ENCODE peak calls at places on chromosome 3, in nine cellular contexts. R, V, B, W, D, M, Z, K and E are unnamed samples.

GRCh38 chr3:53776494-53777101 is 69.6 kb downstream of the CHDH start:
- DNase-seq in D (no peak), K (no peak), Z (no peak), R (no peak), B (no peak), M (no peak), W (no peak), V (no peak), E (no peak)

GRCh38 chr3:136713961-136714514 is 38.1 kb downstream of the STAG1 start:
- DNase-seq in M (no peak), Z (no peak), W (no peak), D (no peak), V (no peak), B (no peak), R (no peak), K (no peak), E (no peak)

GRCh38 chr3:14376348-14377043 is 25.9 kb upstream of the SLC6A6 start:
- DNase-seq in W (no peak), R (no peak), V (no peak), B (no peak), M (no peak), D (no peak), Z (no peak), K (peak), E (no peak)

GRCh38 chr3:136750922-136751258 is 1.3 kb downstream of the STAG1 start:
- DNase-seq in Z (no peak), R (no peak), M (no peak), D (no peak), K (no peak), B (no peak), V (no peak), W (no peak), E (no peak)

GRCh38 chr3:66809579-66809958 is 188.5 kb upstream of the KBTBD8 start:
- DNase-seq in R (peak), B (no peak), Z (no peak), W (no peak), M (no peak), K (no peak), D (peak), V (no peak), E (no peak)

GRCh38 chr3:196287066-196287404 is 491 bp downstream of the PCYT1A start:
- DNase-seq in V (no peak), Z (peak), D (peak), W (peak), K (no peak), M (peak), R (no peak), B (peak), E (no peak)

GRCh38 chr3:148790370-148790769 is 37.2 kb upstream of the CPB1 start:
- DNase-seq in B (no peak), V (no peak), W (no peak), D (no peak), K (no peak), Z (no peak), M (no peak), R (no peak), E (no peak)

GRCh38 chr3:140219923-140220452 is 285.0 kb downstream of the CLSTN2 start:
- DNase-seq in V (no peak), B (peak), Z (no peak), D (peak), W (no peak), M (no peak), K (no peak), R (no peak), E (no peak)

GRCh38 chr3:195908439-195909293 is at the start of gene TNK2:
- DNase-seq in M (peak), K (peak), W (no peak), V (peak), Z (no peak), D (peak), B (no peak), R (no peak), E (peak)

GRCh38 chr3:56758539-56758981 is 43.2 kb downstream of the ARHGEF3 start:
- DNase-seq in R (no peak), V (no peak), B (peak), M (no peak), W (peak), D (peak), K (no peak), Z (no peak), E (no peak)

GRCh38 chr3:54999159-54999558 is 71.3 kb upstream of the LRTM1 start:
- DNase-seq in D (no peak), K (peak), W (peak), B (peak), Z (no peak), M (no peak), R (peak), V (peak), E (no peak)

GRCh38 chr3:111418388-111418787 is 123.6 kb upstream of the CD96 start:
- DNase-seq in K (no peak), M (no peak), R (no peak), W (no peak), Z (no peak), D (no peak), B (no peak), V (no peak), E (no peak)

GRCh38 chr3:165529451-165529850 is 307.8 kb downstream of the BCHE start:
- DNase-seq in D (no peak), V (no peak), W (no peak), K (no peak), R (no peak), Z (no peak), B (no peak), M (no peak), E (no peak)

GRCh38 chr3:74787008-74787407 is 172.5 kb upstream of the CNTN3 start:
- DNase-seq in Z (no peak), D (no peak), W (no peak), K (no peak), M (no peak), R (no peak), B (no peak), V (no peak), E (no peak)

GRCh38 chr3:169008772-169009358 is 654.6 kb downstream of the MECOM start:
- DNase-seq in D (no peak), W (no peak), K (no peak), V (no peak), B (no peak), Z (no peak), R (no peak), M (no peak), E (no peak)

DNA sequence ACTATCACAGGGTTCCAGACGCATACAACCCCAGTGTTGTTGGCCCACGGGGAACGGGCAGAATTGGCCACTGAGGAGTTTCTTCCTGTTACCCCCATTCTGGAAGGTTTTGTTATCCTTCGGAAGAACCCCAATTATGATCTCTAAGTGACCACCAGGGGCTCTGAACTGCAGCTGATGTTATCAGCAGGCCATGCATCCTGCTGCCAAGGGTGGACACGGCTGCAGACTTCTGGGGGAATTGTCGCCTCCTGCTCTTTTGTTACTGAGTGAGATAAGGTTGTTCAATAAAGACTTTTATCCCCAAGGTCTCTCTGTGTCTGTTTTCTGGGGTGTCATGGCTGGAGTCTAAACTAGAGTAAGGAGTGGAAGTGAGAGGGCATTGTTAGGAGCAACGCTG is 5.7 kb upstream of the EIF4G1 start:
- DNase-seq in B (no peak), K (no peak), R (no peak), D (no peak), V (no peak), Z (no peak), M (no peak), W (no peak), E (no peak)
- TF ChIP-seq CTCF in B (no peak), K (no peak), R (peak), D (no peak), V (peak), Z (no peak), M (no peak), W (no peak), E (no peak)

DNA sequence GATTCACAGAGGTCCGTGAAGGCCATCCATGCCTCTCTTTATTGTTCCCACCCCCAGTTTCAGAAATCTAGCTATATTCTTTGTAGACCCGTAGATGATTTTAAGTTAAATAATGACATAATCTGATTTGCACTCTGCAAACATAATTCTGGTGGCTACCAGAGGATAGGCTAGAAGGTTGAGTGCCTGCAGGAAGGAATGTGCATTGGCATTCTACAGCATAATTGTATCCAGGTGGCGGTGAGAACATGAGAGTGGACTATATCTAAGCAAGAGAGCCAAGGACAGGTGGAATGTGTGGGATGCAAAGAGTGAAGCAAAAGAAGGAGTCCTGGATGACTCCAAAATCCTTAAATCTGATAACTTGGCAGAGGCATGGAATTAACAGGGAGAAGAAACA is 298.5 kb upstream of the MME start:
- DNase-seq in Z (no peak), R (no peak), B (no peak), K (no peak), D (no peak), M (no peak), V (no peak), W (no peak), E (no peak)
- TF ChIP-seq CTCF in Z (no peak), R (no peak), B (no peak), K (no peak), D (no peak), M (no peak), V (peak), W (no peak), E (no peak)

GRCh38 chr3:151707216-151707615 is 26.5 kb upstream of the AADACL2 start:
- DNase-seq in W (no peak), R (no peak), V (no peak), D (no peak), Z (no peak), M (no peak), B (no peak), K (no peak), E (no peak)
- TF ChIP-seq CTCF in W (no peak), R (no peak), V (no peak), D (no peak), Z (no peak), M (no peak), B (no peak), K (no peak), E (no peak)

DNA sequence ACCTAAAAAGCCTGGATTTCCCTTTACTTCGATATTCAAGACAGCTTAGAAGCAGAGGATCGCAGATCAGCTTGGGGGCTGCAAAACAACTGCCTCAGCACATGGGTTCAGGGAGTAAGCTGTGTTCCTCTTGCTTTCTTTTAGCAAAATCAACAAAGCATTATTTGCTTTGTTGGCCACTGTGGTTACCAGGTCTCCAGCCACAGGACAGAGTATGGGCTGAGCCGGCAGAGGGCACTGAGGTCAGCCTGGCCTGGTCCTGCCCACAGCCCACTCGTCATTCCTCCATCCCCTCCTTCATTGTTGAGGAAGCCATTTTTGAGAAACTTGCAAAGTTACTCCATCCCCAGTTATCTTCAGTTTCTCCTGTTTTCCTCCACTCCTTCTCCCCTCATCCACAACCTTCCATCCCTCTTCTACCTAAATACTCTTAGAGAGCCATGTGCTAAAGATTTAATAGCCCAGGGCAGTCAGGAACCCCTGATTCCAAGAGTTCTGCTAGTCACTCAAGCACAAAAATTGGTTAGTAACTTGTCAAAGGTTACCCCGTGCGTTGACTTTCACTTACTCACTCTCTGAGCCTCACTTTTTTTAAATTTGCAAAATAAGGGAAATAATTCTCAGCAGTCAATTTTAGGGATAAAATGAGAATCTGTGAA is 60.0 kb upstream of the HES1 start:
- DNase-seq in W (no peak), R (no peak), V (no peak), B (no peak), Z (no peak), D (no peak), K (no peak), M (no peak), E (no peak)
- TF ChIP-seq CTCF in W (no peak), R (peak), V (no peak), B (no peak), Z (no peak), D (no peak), K (no peak), M (no peak), E (no peak)

GRCh38 chr3:98263944-98264343 is at the start of gene OR5H6:
- DNase-seq in D (no peak), Z (no peak), W (no peak), M (no peak), R (no peak), B (no peak), K (no peak), V (no peak), E (no peak)
- TF ChIP-seq CTCF in D (no peak), Z (no peak), W (no peak), M (no peak), R (no peak), B (no peak), K (no peak), V (no peak), E (no peak)

GRCh38 chr3:1087066-1087555 is 5.7 kb upstream of the CNTN6 start:
- DNase-seq in B (peak), D (no peak), Z (peak), M (no peak), R (no peak), W (peak), V (no peak), K (peak), E (no peak)
- TF ChIP-seq CTCF in B (peak), D (no peak), Z (peak), M (no peak), R (no peak), W (no peak), V (peak), K (peak), E (peak)

GRCh38 chr3:131892331-131892730 is 142.5 kb downstream of the CPNE4 start:
- DNase-seq in W (no peak), M (no peak), B (no peak), K (no peak), Z (no peak), R (no peak), V (no peak), D (no peak), E (no peak)
- TF ChIP-seq CTCF in W (no peak), M (no peak), B (no peak), K (peak), Z (no peak), R (no peak), V (peak), D (no peak), E (peak)

DNA sequence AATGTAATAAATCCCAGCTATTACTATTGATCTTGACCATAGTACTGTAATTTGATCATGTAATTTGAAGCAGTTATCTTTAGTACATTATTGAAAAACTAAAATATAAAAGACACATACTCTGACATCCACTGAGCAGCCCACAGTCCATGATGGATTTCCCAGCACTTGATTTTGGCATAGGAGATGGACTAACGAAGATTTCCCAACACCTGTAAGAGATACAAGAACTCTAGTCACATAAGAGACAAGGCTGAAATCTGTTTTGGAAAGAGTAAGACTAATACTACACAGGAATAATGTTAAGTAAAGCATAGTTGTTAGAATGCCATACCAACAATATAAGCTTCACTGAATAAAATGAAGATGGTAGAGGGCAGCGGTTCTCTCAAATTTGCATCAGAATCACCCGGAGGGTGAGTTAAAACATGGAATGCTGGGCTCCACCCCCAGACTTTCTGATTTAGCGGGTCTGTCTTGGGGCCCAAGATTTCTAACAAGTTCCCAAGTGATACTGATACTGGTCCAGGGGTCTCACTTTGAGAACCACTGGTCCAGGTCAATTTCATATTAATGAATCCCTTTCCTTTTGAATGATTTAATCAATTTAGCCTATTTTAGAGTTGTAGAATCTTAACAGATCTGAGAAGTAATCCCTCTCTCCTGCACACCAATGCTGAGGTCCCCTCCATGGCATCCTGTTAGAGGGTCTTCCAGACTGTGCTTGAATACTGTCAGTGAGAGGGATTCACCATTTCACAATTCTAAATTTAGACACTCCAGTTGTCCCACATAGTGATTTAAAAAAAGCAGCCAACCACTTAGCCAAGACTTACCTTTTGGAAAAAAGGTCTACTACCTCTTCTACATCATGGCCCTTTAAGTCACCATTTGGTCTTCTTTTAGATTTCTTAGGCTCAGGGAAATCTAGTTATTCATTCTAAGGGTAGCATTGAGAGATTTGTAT is 11.5 kb downstream of the RABL3 start:
- DNase-seq in Z (no peak), V (no peak), R (no peak), W (no peak), K (no peak), D (no peak), B (no peak), M (no peak), E (no peak)
- TF ChIP-seq CTCF in Z (no peak), V (no peak), R (no peak), W (no peak), K (no peak), D (no peak), B (no peak), M (no peak), E (no peak)

GRCh38 chr3:101850327-101851048 is 1.2 kb downstream of the NFKBIZ start:
- DNase-seq in V (no peak), D (peak), W (no peak), K (no peak), R (no peak), Z (no peak), M (no peak), B (peak), E (no peak)
- TF ChIP-seq CTCF in V (no peak), D (no peak), W (no peak), K (no peak), R (no peak), Z (no peak), M (no peak), B (no peak), E (no peak)

DNA sequence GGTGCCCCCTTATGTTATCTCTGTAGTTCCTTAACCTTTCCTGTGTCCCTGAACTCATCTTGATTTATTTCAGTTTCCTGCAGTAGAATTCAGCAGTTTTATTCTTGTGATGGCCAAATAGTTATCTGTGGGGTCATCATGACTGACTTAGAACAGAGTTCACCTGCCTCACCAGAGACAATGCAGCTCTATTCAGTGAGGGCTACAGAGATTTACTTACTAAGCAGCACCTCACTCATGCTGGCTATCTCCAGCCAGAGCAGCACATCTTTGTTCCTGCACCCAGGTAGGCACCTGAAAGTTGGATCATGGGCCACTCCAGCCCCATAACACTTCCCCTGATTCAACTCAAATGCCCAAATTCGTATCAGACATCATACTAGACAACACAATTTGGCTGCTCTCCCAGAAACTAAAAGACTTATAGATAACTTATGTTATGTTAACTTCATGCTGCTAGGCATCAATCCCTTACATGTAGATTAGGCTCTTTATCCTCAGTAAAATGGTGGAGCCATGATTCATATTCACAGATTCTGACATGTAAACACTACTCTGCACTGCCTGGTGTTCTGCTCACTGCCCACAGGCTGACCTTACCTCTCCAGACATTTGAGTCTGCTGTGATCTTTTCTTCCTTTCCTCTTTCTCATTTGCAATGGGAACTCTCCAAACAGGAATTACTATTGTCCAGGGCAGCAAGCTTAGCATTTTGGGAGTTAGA is 9.3 kb upstream of the GOLGB1 start:
- DNase-seq in B (no peak), W (no peak), M (no peak), K (no peak), Z (no peak), D (no peak), R (no peak), V (no peak), E (no peak)
- TF ChIP-seq CTCF in B (no peak), W (no peak), M (no peak), K (no peak), Z (no peak), D (no peak), R (no peak), V (no peak), E (no peak)